ENCODE peak calls at places on chromosomes 1 and 21, in seven cellular contexts. I is GM23338, L is MM.1S, V is hepatocyte, W is GM23248, T is PC-3, O is HCT116. A is an unnamed sample.

GRCh38 chr1:51946300-51946699 is 44.2 kb downstream of the RAB3B start:
- DNase-seq in I (no peak), L (no peak), V (no peak), W (peak), T (no peak), O (no peak), A (no peak)

GRCh38 chr21:16541366-16541765 is 811.6 kb downstream of the USP25 start:
- DNase-seq in I (no peak), L (no peak), V (no peak), W (no peak), T (no peak), O (no peak), A (no peak)

GRCh38 chr1:10703702-10704101 is 92.7 kb downstream of the CASZ1 start:
- DNase-seq in I (no peak), L (no peak), V (no peak), W (no peak), T (no peak), O (no peak), A (no peak)

GRCh38 chr1:175373786-175374623 is 181.4 kb upstream of the KIAA0040 start:
- DNase-seq in I (peak), L (peak), V (peak), W (peak), T (peak), O (peak), A (peak)

GRCh38 chr1:172581779-172582178 is 48.8 kb downstream of the SUCO start:
- DNase-seq in I (peak), L (no peak), V (no peak), W (peak), T (no peak), O (no peak), A (no peak)

GRCh38 chr1:203338335-203339036 is 12.4 kb downstream of the FMOD start:
- DNase-seq in I (peak), L (peak), V (peak), W (peak), T (peak), O (peak), A (peak)

GRCh38 chr1:182315157-182315556 is 76.4 kb downstream of the GLUL start:
- DNase-seq in I (no peak), L (no peak), V (peak), W (no peak), T (no peak), O (no peak), A (peak)

GRCh38 chr1:5009376-5010065 is 355.1 kb downstream of the AJAP1 start:
- DNase-seq in I (no peak), L (no peak), V (no peak), W (no peak), T (no peak), O (no peak), A (no peak)

GRCh38 chr1:77473690-77474089 is 191.9 kb downstream of the AK5 start:
- DNase-seq in I (no peak), L (no peak), V (no peak), W (peak), T (peak), O (no peak), A (no peak)

GRCh38 chr1:145961425-145962156 is 2.8 kb downstream of the ANKRD34A start:
- DNase-seq in I (peak), L (no peak), V (peak), W (peak), T (peak), O (no peak), A (peak)

GRCh38 chr1:53727461-53727860 is 11.5 kb downstream of the GLIS1 start:
- DNase-seq in I (no peak), L (no peak), V (no peak), W (no peak), T (no peak), O (no peak), A (no peak)

GRCh38 chr1:221983444-221983843 is 241.6 kb upstream of the DUSP10 start:
- DNase-seq in I (no peak), L (no peak), V (no peak), W (peak), T (peak), O (no peak), A (no peak)

GRCh38 chr1:169521226-169521625 is 35.5 kb upstream of the SLC19A2 start:
- DNase-seq in I (no peak), L (no peak), V (no peak), W (no peak), T (no peak), O (no peak), A (no peak)

GRCh38 chr1:9787702-9788101 is 36.1 kb downstream of the CLSTN1 start:
- DNase-seq in I (no peak), L (peak), V (no peak), W (no peak), T (no peak), O (no peak), A (no peak)

GRCh38 chr1:207884276-207885029 is 26.5 kb downstream of the CD34 start:
- DNase-seq in I (no peak), L (no peak), V (no peak), W (no peak), T (no peak), O (no peak), A (no peak)

GRCh38 chr1:109399326-109399957 is 1.7 kb upstream of the SORT1 start:
- DNase-seq in I (peak), L (peak), V (peak), W (peak), T (peak), O (peak), A (peak)

GRCh38 chr1:82143108-82143833 is 342.5 kb downstream of the ADGRL2 start:
- DNase-seq in I (no peak), L (no peak), V (no peak), W (no peak), T (no peak), O (no peak), A (no peak)

GRCh38 chr1:205162301-205162700 is 40.5 kb upstream of the RBBP5 start:
- DNase-seq in I (no peak), L (no peak), V (no peak), W (no peak), T (no peak), O (no peak), A (no peak)

GRCh38 chr1:178086294-178087255 is 7.3 kb upstream of the RASAL2 start:
- DNase-seq in I (no peak), L (no peak), V (no peak), W (peak), T (no peak), O (no peak), A (no peak)

GRCh38 chr1:12406218-12407021 is 176.6 kb downstream of the VPS13D start:
- DNase-seq in I (peak), L (no peak), V (no peak), W (peak), T (no peak), O (no peak), A (peak)

GRCh38 chr1:230573647-230574046 is 68.6 kb upstream of the COG2 start:
- DNase-seq in I (no peak), L (no peak), V (no peak), W (no peak), T (no peak), O (no peak), A (no peak)

GRCh38 chr1:207797229-207797973 is 45.5 kb downstream of the CD46 start:
- DNase-seq in I (peak), L (peak), V (peak), W (peak), T (peak), O (peak), A (peak)

DNA sequence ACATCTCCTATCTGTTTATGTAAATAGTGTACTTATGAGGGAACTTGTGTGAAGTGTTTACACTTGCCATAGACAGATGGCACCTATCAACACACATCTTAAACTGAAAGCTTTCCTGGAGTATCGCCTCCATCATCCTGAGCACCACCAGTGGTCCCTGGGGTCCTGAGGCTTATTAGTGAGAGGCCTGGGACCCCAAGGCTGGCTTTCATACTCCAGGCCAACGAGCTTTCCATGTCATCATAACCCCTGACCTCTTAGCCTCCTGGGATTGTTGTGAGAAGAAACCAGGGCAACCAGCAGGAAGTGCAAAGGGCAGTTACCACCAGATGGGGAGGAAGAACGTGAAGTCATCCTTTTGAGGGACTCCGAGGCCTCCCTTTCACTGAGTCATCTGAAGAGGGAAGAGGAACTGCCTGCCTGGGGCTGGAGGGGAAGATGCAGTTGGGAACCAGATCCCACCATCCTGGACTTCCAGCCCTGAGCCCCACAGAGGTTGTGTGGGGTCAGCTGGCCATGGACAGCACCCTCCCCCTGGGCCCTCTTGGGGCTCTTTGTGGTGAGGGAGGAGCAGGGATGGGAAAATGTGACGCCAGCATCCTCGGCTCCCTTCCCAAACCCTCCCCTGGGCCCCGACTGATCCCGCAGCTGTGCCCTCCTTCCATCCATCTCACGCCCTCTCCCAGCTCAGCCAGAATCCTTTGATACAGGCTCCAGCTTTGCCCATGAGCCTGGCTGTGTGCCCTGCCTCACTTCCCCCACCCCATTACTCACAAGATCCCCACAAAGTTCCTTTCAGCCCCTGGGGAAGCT is 5.8 kb downstream of the INKA2 start:
- DNase-seq in I (no peak), L (no peak), V (peak), W (peak), T (no peak), O (no peak), A (no peak)
- TF ChIP-seq EZH2phosphoT487 in I (no peak), L (no peak), V (no peak), W (no peak), T (no peak), O (no peak), A (no peak)

GRCh38 chr1:83996175-83996574 is 2.8 kb downstream of the TTLL7 start:
- DNase-seq in I (no peak), L (no peak), V (no peak), W (no peak), T (no peak), O (no peak), A (no peak)
- H3K27ac ChIP-seq in I (no peak), L (no peak), V (no peak), W (no peak), T (no peak), O (no peak), A (no peak)

DNA sequence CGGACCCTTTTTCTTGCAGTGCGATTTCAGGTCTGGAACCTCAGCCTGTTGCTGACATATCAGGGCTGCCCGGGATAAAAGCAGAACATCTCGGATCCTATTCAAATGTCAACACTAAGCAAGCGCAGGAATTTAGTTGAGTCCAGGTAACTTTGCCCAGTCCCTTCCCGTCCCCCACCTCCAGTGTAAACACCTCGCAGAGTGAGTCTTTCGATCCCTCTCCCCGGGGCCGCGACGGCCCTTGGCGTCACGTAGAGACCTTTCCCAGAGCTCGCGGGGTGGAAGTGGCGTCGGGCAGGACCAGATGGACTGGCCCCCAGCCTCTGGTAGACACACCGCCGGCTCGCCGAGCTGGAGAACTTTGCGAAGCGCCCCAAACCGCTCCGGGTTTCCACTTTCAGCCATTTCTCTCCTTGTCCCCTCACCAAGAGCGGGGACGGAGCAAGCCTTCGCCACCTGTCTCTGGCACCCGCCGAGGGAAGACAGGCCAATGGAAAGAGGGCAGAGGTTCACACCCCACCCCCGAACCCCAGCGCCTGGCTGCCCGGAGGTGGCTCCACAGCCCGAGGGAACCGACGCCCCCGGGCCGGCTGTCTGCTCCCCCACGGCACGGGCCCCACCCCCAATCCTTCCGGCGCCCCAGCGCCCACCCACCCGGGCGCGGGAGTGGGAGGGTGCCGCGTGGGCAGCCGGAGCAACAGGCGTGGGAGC is 570 bp downstream of the KCND3 start:
- DNase-seq in I (peak), L (no peak), V (peak), W (peak), T (no peak), O (no peak), A (peak)
- TF ChIP-seq EZH2 in I (peak), L (no peak), V (peak), W (no peak), T (peak), O (no peak), A (peak)

GRCh38 chr1:6815722-6816121 is 30.5 kb downstream of the CAMTA1 start:
- DNase-seq in I (no peak), L (no peak), V (no peak), W (no peak), T (no peak), O (no peak), A (no peak)
- TF ChIP-seq EZH2phosphoT487 in I (no peak), L (no peak), V (no peak), W (no peak), T (no peak), O (no peak), A (no peak)

A was measured in neural progenitor cell.